ENCODE peak calls at places on chromosome 12, in nine cellular contexts. O is A673; N is Right ventricle myocardium superior; T is HFFc6; S is T-helper 1 cell; J is OCI-LY7; H is effector memory CD8-positive, alpha-beta T cell; B is NCI-H82; M is stimulated activated CD8-positive, alpha-beta memory T cell treated with anti-CD3 and anti-CD28 coated beads, Interleukin-12 subunit alpha, Interleukin-12 subunit beta, amount 100 ng/mL, for 4 hours. Y is an unnamed sample.
A peak's percentile ranks its signal among the peaks of the same experiment; 100 is the strongest.

GRCh38 chr12:42094277-42094676 is 50.4 kb downstream of the GXYLT1 start:
- DNase-seq in O (peak; percentile 67), B (no peak), N (no peak), S (peak; percentile 21), J (no peak), T (peak; percentile 39), M (peak; percentile 13), H (peak; percentile 26), Y (no peak)

GRCh38 chr12:107512391-107512790 is 173.2 kb upstream of the PWP1 start:
- DNase-seq in B (peak; percentile 38), O (no peak), T (no peak), N (no peak), S (no peak), M (no peak), J (no peak), H (no peak), Y (no peak)

GRCh38 chr12:98814254-98814653 is 169.2 kb downstream of the APAF1 start:
- DNase-seq in J (no peak), O (peak; percentile 97), T (no peak), M (no peak), H (no peak), B (no peak), S (no peak), N (no peak), Y (no peak)

GRCh38 chr12:100295764-100296555 is 29.0 kb downstream of the SCYL2 start:
- DNase-seq in B (no peak), J (no peak), N (no peak), H (no peak), S (no peak), M (no peak), T (peak; percentile 45), O (peak; percentile 11), Y (no peak)

GRCh38 chr12:122790393-122791075 is 16.2 kb downstream of the CCDC62 start:
- DNase-seq in B (no peak), H (no peak), O (no peak), N (no peak), S (no peak), M (no peak), J (no peak), T (peak; percentile 43), Y (no peak)

GRCh38 chr12:58030566-58031279 is 89.4 kb downstream of the ATP23 start:
- DNase-seq in N (no peak), M (no peak), J (no peak), T (peak; percentile 43), B (no peak), S (no peak), O (no peak), H (no peak), Y (no peak)

GRCh38 chr12:109910969-109911348 is 10.9 kb downstream of the TCHP start:
- DNase-seq in J (peak; percentile 30), N (no peak), T (peak; percentile 43), M (no peak), S (peak; percentile 18), H (no peak), B (peak; percentile 46), O (peak; percentile 45), Y (peak; percentile 19)

GRCh38 chr12:86376052-86376451 is 119.9 kb upstream of the MGAT4C start:
- DNase-seq in S (no peak), T (no peak), M (no peak), B (peak; percentile 76), N (no peak), H (no peak), O (peak; percentile 46), J (no peak), Y (peak; percentile 54)

GRCh38 chr12:116319316-116319715 is 41.8 kb upstream of the MED13L start:
- DNase-seq in M (no peak), T (no peak), O (no peak), S (no peak), H (no peak), N (no peak), J (no peak), B (no peak), Y (no peak)

GRCh38 chr12:39587247-39587646 is 32.4 kb downstream of the ABCD2 start:
- DNase-seq in N (no peak), J (peak; percentile 35), S (peak; percentile 28), M (no peak), T (no peak), H (peak; percentile 18), B (peak; percentile 25), O (peak; percentile 58), Y (peak; percentile 25)

GRCh38 chr12:126362490-126362889 is 1297.3 kb downstream of the AACS start:
- DNase-seq in J (no peak), B (no peak), S (no peak), M (no peak), T (no peak), O (peak; percentile 36), N (no peak), H (no peak), Y (no peak)

GRCh38 chr12:88562846-88563582 is 17.3 kb downstream of the KITLG start:
- DNase-seq in T (peak; percentile 81), M (no peak), O (no peak), J (no peak), S (no peak), H (no peak), B (peak; percentile 33), N (no peak), Y (no peak)

GRCh38 chr12:90979936-90980335 is 24.8 kb downstream of the EPYC start:
- DNase-seq in S (no peak), O (no peak), B (no peak), H (no peak), J (no peak), N (no peak), T (no peak), M (no peak), Y (no peak)

GRCh38 chr12:47433876-47434275 is 272.0 kb downstream of the RPAP3 start:
- DNase-seq in J (no peak), T (no peak), S (no peak), M (no peak), H (no peak), B (no peak), N (no peak), O (no peak), Y (no peak)

GRCh38 chr12:27289414-27289813 is 43.2 kb upstream of the BMAL2 start:
- DNase-seq in S (no peak), B (peak; percentile 32), H (no peak), T (no peak), M (no peak), O (no peak), J (no peak), N (no peak), Y (no peak)

GRCh38 chr12:9776795-9777194 is 16.1 kb upstream of the CD69 start:
- DNase-seq in T (no peak), J (no peak), M (no peak), B (no peak), H (no peak), S (no peak), N (no peak), O (no peak), Y (no peak)

GRCh38 chr12:53036802-53037201 is 13.1 kb upstream of the TNS2 start:
- DNase-seq in N (no peak), B (no peak), S (no peak), O (no peak), J (no peak), M (no peak), H (no peak), T (no peak), Y (no peak)

GRCh38 chr12:120162763-120163162 is 31.8 kb downstream of the GCN1 start:
- DNase-seq in O (no peak), M (no peak), B (no peak), S (no peak), H (no peak), N (no peak), T (no peak), J (no peak), Y (no peak)

GRCh38 chr12:39763894-39764176 is 144.2 kb upstream of the ABCD2 start:
- DNase-seq in B (no peak), J (no peak), H (no peak), S (no peak), N (no peak), M (no peak), T (no peak), O (no peak), Y (no peak)

GRCh38 chr12:67014642-67015041 is 254.5 kb upstream of the CAND1 start:
- DNase-seq in M (no peak), B (no peak), J (no peak), S (no peak), N (no peak), T (no peak), O (no peak), H (no peak), Y (no peak)

GRCh38 chr12:22459872-22460490 is 84.4 kb downstream of the C2CD5 start:
- DNase-seq in B (peak; percentile 90), S (peak; percentile 41), O (peak; percentile 74), M (no peak), J (peak; percentile 67), H (peak; percentile 27), N (no peak), T (peak; percentile 48), Y (peak; percentile 60)

GRCh38 chr12:51760231-51760630 is 88.3 kb downstream of the FIGNL2 start:
- DNase-seq in N (no peak), T (peak; percentile 20), J (no peak), B (no peak), O (no peak), M (no peak), H (no peak), S (no peak), Y (no peak)